ENCODE peak calls at places on chromosomes 7 and 10, in five cellular contexts. I is brain microvascular endothelial cell, E is stomach, N is lung, G is breast epithelium. L is an unnamed sample. For H3K36me3 and H3K27me3, the result is how much of the 10 kb centered on the place peaks cover.

GRCh38 chr10:15745748-15746147 is 26.0 kb upstream of the ITGA8 start:
- DNase-seq in I (peak), E (no peak), N (peak), G (no peak), L (no peak)

GRCh38 chr10:112115781-112116385 is 67.7 kb downstream of the GPAM start:
- DNase-seq in I (peak), E (peak), N (peak), G (no peak), L (peak)

GRCh38 chr10:103926722-103927319 is 8.8 kb upstream of the STN1 start:
- DNase-seq in I (no peak), E (no peak), N (no peak), G (no peak), L (no peak)

GRCh38 chr10:50417486-50417905 is 166.2 kb upstream of the ASAH2 start:
- DNase-seq in I (peak), E (no peak), N (peak), G (no peak), L (peak)

GRCh38 chr10:128553755-128554154 is 427.5 kb upstream of the MKI67 start:
- DNase-seq in I (no peak), E (peak), N (no peak), G (no peak), L (no peak)

GRCh38 chr10:48604408-48605263 is at the start of gene ARHGAP22:
- DNase-seq in I (peak), E (no peak), N (no peak), G (no peak), L (peak)

GRCh38 chr7:132876576-132876975 is 205.3 kb downstream of the CHCHD3 start:
- DNase-seq in I (no peak), E (no peak), N (no peak), G (no peak), L (no peak)

GRCh38 chr7:139860090-139860773 is 31.2 kb downstream of the TBXAS1 start:
- DNase-seq in I (no peak), E (no peak), N (peak), G (no peak), L (no peak)

GRCh38 chr10:132685121-132685891 is 100.6 kb downstream of the NKX6-2 start:
- DNase-seq in I (peak), E (peak), N (peak), G (peak), L (peak)

GRCh38 chr10:130357226-130357625 is 221.0 kb downstream of the GLRX3 start:
- DNase-seq in I (no peak), E (no peak), N (no peak), G (no peak), L (no peak)

GRCh38 chr10:131901181-131901829 is 497 bp downstream of the PPP2R2D start:
- DNase-seq in I (no peak), E (peak), N (peak), G (no peak), L (peak)

GRCh38 chr10:71752391-71753090 is 20.8 kb downstream of the VSIR start:
- DNase-seq in I (no peak), E (no peak), N (no peak), G (no peak), L (no peak)

GRCh38 chr7:120805636-120806388 is 52.1 kb downstream of the TSPAN12 start:
- DNase-seq in I (peak), E (peak), N (peak), G (no peak), L (peak)

GRCh38 chr7:98598846-98599615 is 18.1 kb upstream of the NPTX2 start:
- DNase-seq in I (no peak), E (no peak), N (no peak), G (no peak), L (no peak)

GRCh38 chr7:135147899-135148721 is at the start of gene TMEM140:
- DNase-seq in I (peak), E (peak), N (no peak), G (no peak), L (no peak)

GRCh38 chr10:133260895-133261725 is 15.6 kb downstream of the ADAM8 start:
- DNase-seq in I (no peak), E (peak), N (peak), G (no peak), L (peak)

GRCh38 chr7:97075928-97076327 is 41.6 kb upstream of the SDHAF3 start:
- DNase-seq in I (no peak), E (no peak), N (no peak), G (no peak), L (no peak)

GRCh38 chr7:95646350-95646749 is 50.0 kb upstream of the PDK4 start:
- DNase-seq in I (no peak), E (no peak), N (no peak), G (no peak), L (no peak)

DNA sequence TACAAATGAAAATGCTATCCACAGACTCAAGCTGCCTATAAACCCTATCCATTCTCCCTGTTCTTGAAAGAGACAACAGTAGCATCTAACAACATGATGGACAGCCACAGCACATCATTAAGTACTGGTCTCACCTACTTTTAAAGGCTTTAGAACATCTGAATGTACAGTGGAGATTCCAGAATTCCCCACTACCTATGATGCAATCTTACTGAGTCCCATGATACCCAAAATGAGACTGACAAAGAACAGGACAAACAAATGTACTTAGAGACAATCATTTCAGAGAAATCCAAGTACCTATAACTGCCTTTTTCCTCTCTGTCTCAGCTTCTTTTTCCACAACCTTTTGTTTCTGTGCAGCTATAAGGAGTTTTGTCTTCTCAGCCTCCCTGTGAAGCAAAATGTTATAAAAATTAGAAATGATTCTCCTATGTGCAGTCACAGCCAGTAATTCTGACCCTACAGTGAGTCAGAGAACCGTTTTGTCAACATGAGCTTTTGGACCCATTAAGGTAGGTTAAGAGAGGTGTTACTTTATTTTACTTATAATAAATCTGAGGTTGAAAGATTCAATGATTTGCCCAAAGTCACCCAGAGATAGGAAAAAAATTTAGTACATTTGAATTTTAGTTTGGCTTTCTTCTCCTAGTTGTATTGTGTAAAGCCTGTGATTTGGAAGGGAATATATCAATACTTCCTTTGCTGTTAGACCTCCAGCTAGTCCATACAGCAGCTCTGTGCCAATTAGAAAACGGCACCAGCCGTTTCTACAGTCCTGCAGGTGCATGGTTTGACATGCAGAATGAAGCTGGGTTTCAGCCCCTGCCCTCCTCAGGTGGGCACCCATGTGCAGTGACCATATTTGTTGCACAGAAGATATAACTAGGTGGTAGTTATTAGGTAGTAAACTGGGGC is 21.9 kb downstream of the ERLIN1 start:
- DNase-seq in I (no peak), E (no peak), N (no peak), G (no peak), L (no peak)
- H3K36me3 ChIP-seq in I (under half), E (under half), N (under half), G (under half), L (under half)

GRCh38 chr10:36443233-36443632 is 682.2 kb upstream of the ANKRD30A start:
- DNase-seq in I (no peak), E (no peak), N (no peak), G (no peak), L (no peak)

GRCh38 chr10:36451391-36451790 is 674.0 kb upstream of the ANKRD30A start:
- DNase-seq in I (no peak), E (no peak), N (no peak), G (no peak), L (no peak)

GRCh38 chr10:36448760-36449681 is 676.4 kb upstream of the ANKRD30A start:
- DNase-seq in I (no peak), E (no peak), N (no peak), G (no peak), L (peak)

GRCh38 chr10:36450385-36450784 is 675.0 kb upstream of the ANKRD30A start:
- DNase-seq in I (peak), E (no peak), N (no peak), G (no peak), L (no peak)

GRCh38 chr10:36446873-36447272 is 678.5 kb upstream of the ANKRD30A start:
- DNase-seq in I (no peak), E (peak), N (no peak), G (no peak), L (no peak)
- H3K4me3 ChIP-seq in I (no peak), E (no peak), N (no peak), G (no peak), L (no peak)

GRCh38 chr7:151888716-151889115 is 11.8 kb upstream of the PRKAG2 start:
- DNase-seq in I (no peak), E (no peak), N (no peak), G (no peak), L (no peak)

GRCh38 chr7:151886783-151887182 is 9.9 kb upstream of the PRKAG2 start:
- DNase-seq in I (no peak), E (no peak), N (no peak), G (no peak), L (no peak)

GRCh38 chr7:151889406-151890354 is 12.8 kb upstream of the PRKAG2 start:
- DNase-seq in I (no peak), E (no peak), N (no peak), G (no peak), L (no peak)

GRCh38 chr7:151890355-151891004 is 13.6 kb upstream of the PRKAG2 start:
- DNase-seq in I (no peak), E (no peak), N (no peak), G (no peak), L (peak)

DNA sequence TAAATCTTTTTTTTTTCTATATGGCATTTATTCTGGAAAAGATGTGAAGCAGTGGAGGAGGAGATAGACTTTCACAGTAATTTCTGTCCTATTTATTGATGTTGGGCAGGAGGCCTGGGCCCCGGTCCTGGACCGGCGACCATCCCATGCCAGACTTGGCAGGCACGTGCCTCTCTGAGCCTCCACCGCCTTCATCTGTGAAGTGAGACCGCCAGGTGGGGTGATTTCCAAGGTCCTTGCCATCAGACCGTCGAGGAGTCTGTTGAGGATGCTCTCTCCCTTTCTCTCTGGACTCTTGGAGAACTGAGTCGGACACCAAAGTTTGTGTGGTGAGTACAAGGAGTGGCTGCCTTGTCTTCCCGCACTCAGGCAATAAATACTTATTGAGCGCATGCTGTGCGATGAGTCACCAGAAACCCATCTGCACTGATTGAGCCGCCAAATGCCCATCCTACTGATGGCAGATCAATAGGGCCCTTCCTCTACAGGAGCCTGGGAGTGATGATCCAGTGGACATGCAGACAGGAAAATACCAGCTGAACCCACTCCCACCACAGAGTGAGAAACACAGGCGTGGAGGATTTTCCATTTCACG is 11.3 kb upstream of the PRKAG2 start:
- DNase-seq in I (no peak), E (no peak), N (no peak), G (no peak), L (peak)
- H3K27me3 ChIP-seq in I (under half), E (under half), N (under half), G (under half), L (under half)

DNA sequence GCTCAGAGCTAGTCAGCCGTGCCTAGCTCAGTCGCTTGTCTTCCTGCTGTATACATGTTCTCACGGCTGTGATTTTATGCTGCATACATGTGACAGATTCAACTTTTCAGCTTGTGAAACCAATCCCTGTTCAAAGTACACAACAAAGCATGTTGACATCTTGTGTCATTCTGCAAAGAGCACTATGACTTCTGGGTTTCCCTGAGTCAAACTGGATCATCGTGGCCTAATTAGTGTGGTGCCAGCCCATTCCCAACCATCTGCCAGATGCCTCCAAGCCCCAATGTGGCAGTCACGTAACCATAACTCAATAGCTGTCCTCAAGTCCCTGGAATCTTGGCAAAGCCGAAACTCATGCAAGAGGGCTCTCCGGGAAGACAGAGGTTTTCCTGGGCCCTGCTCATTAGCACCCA is 144.8 kb downstream of the MYOF start:
- DNase-seq in I (no peak), E (no peak), N (no peak), G (no peak), L (no peak)
- H3K36me3 ChIP-seq in I (half or more), E (half or more), N (under half), G (under half), L (under half)

GRCh38 chr10:67609996-67610793 is 85.8 kb downstream of the CTNNA3 start:
- DNase-seq in I (no peak), E (no peak), N (no peak), G (no peak), L (peak)

GRCh38 chr10:67607472-67607871 is 88.5 kb downstream of the CTNNA3 start:
- DNase-seq in I (no peak), E (no peak), N (no peak), G (no peak), L (no peak)

GRCh38 chr10:67612156-67612555 is 83.8 kb downstream of the CTNNA3 start:
- DNase-seq in I (no peak), E (no peak), N (no peak), G (no peak), L (no peak)

GRCh38 chr10:67606572-67606971 is 89.4 kb downstream of the CTNNA3 start:
- DNase-seq in I (peak), E (no peak), N (no peak), G (no peak), L (no peak)

DNA sequence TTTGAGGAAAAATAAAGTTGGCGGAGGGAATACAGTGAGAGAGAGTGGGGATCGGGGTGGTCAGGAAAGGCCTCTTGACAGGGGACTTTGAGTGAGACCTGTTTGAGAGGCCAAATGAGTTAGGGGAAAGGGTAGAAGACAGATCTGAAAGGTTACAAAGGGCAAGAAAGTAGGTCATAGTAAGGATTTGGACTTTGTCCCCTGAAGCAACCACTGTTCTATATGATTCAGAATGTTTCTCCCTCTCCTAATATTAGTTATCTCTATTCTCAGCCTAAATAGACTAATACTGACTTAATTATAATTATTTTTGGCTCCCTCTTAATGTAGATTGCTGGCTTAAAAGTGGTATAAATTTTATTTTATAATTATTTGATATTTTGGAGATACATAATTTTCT is 88.0 kb downstream of the CTNNA3 start:
- DNase-seq in I (no peak), E (no peak), N (no peak), G (no peak), L (no peak)
- H3K4me3 ChIP-seq in I (no peak), E (no peak), N (no peak), G (no peak), L (no peak)

DNA sequence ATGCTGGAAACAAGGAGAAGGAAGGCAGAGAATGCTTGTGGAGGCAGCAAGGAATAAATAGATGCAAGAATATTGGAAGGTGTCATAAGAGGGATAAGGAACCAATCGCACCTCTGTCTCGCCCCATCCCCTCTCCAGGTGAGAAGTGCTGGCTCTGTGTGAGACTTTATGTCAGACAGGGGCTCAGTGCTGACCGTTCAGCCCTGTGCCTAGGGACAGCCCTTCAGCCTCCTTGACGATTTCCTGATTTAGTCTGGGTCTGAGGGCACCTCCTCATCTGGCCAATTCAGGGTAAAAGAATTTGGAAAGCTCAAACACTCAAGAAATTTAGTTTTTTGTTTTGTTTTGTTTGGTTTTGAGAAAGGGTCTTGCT is 54.9 kb downstream of the FAM241B start:
- DNase-seq in I (no peak), E (no peak), N (no peak), G (no peak), L (no peak)
- H3K27me3 ChIP-seq in I (under half), E (under half), N (under half), G (under half), L (under half)

GRCh38 chr10:28612877-28613276 is 64.4 kb upstream of the BAMBI start:
- DNase-seq in I (no peak), E (no peak), N (no peak), G (no peak), L (no peak)
- H3K36me3 ChIP-seq in I (half or more), E (half or more), N (under half), G (under half), L (under half)

GRCh38 chr7:116505278-116505677 is 5.7 kb downstream of the CAV2 start:
- DNase-seq in I (no peak), E (no peak), N (no peak), G (no peak), L (no peak)
- H3K4me3 ChIP-seq in I (no peak), E (no peak), N (no peak), G (no peak), L (no peak)

GRCh38 chr7:149790146-149790548 is 16.8 kb upstream of the ZNF467 start:
- DNase-seq in I (no peak), E (peak), N (peak), G (peak), L (peak)
- H3K27me3 ChIP-seq in I (under half), E (under half), N (under half), G (under half), L (under half)

DNA sequence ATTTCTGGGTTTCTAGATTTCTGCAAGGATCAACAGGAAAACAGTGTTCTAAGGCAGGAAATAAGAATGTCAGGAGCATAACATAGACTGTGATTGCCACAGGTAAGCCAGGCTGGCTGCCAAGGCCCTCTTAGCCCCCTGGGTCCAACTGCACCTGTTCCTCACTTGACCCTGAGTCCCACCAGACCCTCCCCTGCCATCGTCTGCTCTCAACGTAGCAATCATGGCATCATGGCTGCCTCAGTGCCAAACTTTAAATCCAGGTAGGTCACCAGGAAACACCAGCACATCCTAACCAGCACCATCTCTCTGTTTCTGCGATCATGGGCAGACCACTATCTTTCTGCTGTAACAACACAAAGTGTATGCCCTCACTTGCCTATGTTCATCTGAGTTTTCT is 267.2 kb downstream of the PAXIP1 start:
- DNase-seq in I (no peak), E (no peak), N (no peak), G (no peak), L (no peak)
- H3K36me3 ChIP-seq in I (under half), E (under half), N (under half), G (under half), L (under half)

L was measured in H7.